ENCODE peak calls at places on chromosomes 12 and 14, in six cellular contexts. One of them, this sample, is unnamed.

GRCh38 chr14:100739306-100739705 is 12.6 kb downstream of the DLK1 start:
- DNase-seq in nephron progenitor cell: no peak
- DNase-seq in small intestine: no peak
- DNase-seq in effector memory CD8-positive, alpha-beta T cell: no peak
- DNase-seq in activated naive CD4-positive, alpha-beta T cell: no peak
- DNase-seq in AG10803: no peak
- DNase-seq in this sample: no peak

GRCh38 chr14:94882401-94882800 is 112.5 kb upstream of the GSC start:
- DNase-seq in nephron progenitor cell: no peak
- DNase-seq in small intestine: no peak
- DNase-seq in effector memory CD8-positive, alpha-beta T cell: no peak
- DNase-seq in activated naive CD4-positive, alpha-beta T cell: no peak
- DNase-seq in AG10803: no peak
- DNase-seq in this sample: no peak

GRCh38 chr14:91140672-91141071 is 26.8 kb downstream of the DGLUCY start:
- DNase-seq in nephron progenitor cell: no peak
- DNase-seq in small intestine: peak
- DNase-seq in effector memory CD8-positive, alpha-beta T cell: no peak
- DNase-seq in activated naive CD4-positive, alpha-beta T cell: no peak
- DNase-seq in AG10803: no peak
- DNase-seq in this sample: peak

GRCh38 chr14:34013714-34014055 is 62.8 kb upstream of the EGLN3 start:
- DNase-seq in nephron progenitor cell: no peak
- DNase-seq in small intestine: no peak
- DNase-seq in effector memory CD8-positive, alpha-beta T cell: no peak
- DNase-seq in activated naive CD4-positive, alpha-beta T cell: no peak
- DNase-seq in AG10803: no peak
- DNase-seq in this sample: no peak

GRCh38 chr12:14723763-14724162 is 27.4 kb upstream of the GUCY2C start:
- DNase-seq in nephron progenitor cell: no peak
- DNase-seq in small intestine: peak
- DNase-seq in effector memory CD8-positive, alpha-beta T cell: peak
- DNase-seq in activated naive CD4-positive, alpha-beta T cell: peak
- DNase-seq in AG10803: peak
- DNase-seq in this sample: peak

GRCh38 chr14:78313499-78313898 is 143.3 kb downstream of the NRXN3 start:
- DNase-seq in nephron progenitor cell: no peak
- DNase-seq in small intestine: no peak
- DNase-seq in effector memory CD8-positive, alpha-beta T cell: no peak
- DNase-seq in activated naive CD4-positive, alpha-beta T cell: no peak
- DNase-seq in AG10803: no peak
- DNase-seq in this sample: no peak

GRCh38 chr12:49698619-49699545 is 8.3 kb downstream of the FMNL3 start:
- DNase-seq in nephron progenitor cell: no peak
- DNase-seq in small intestine: peak
- DNase-seq in effector memory CD8-positive, alpha-beta T cell: peak
- DNase-seq in activated naive CD4-positive, alpha-beta T cell: no peak
- DNase-seq in AG10803: peak
- DNase-seq in this sample: peak

GRCh38 chr12:52222692-52223091 is 10.4 kb upstream of the KRT7 start:
- DNase-seq in nephron progenitor cell: no peak
- DNase-seq in small intestine: no peak
- DNase-seq in effector memory CD8-positive, alpha-beta T cell: no peak
- DNase-seq in activated naive CD4-positive, alpha-beta T cell: no peak
- DNase-seq in AG10803: no peak
- DNase-seq in this sample: no peak

GRCh38 chr14:54676822-54677708 is 110.1 kb downstream of the SAMD4A start:
- DNase-seq in nephron progenitor cell: no peak
- DNase-seq in small intestine: no peak
- DNase-seq in effector memory CD8-positive, alpha-beta T cell: no peak
- DNase-seq in activated naive CD4-positive, alpha-beta T cell: no peak
- DNase-seq in AG10803: peak
- DNase-seq in this sample: peak

GRCh38 chr14:67955241-67955640 is 135.7 kb downstream of the RAD51B start:
- DNase-seq in nephron progenitor cell: no peak
- DNase-seq in small intestine: no peak
- DNase-seq in effector memory CD8-positive, alpha-beta T cell: no peak
- DNase-seq in activated naive CD4-positive, alpha-beta T cell: no peak
- DNase-seq in AG10803: no peak
- DNase-seq in this sample: no peak

GRCh38 chr14:100741956-100742355 is 15.3 kb downstream of the DLK1 start:
- DNase-seq in nephron progenitor cell: no peak
- DNase-seq in small intestine: no peak
- DNase-seq in effector memory CD8-positive, alpha-beta T cell: no peak
- DNase-seq in activated naive CD4-positive, alpha-beta T cell: no peak
- DNase-seq in AG10803: peak
- DNase-seq in this sample: no peak

GRCh38 chr12:51865757-51866270 is 17.3 kb upstream of the FIGNL2 start:
- DNase-seq in nephron progenitor cell: peak
- DNase-seq in small intestine: no peak
- DNase-seq in effector memory CD8-positive, alpha-beta T cell: no peak
- DNase-seq in activated naive CD4-positive, alpha-beta T cell: no peak
- DNase-seq in AG10803: no peak
- DNase-seq in this sample: no peak

GRCh38 chr14:104743461-104744380 is 9.2 kb upstream of the SIVA1 start:
- DNase-seq in nephron progenitor cell: no peak
- DNase-seq in small intestine: no peak
- DNase-seq in effector memory CD8-positive, alpha-beta T cell: no peak
- DNase-seq in activated naive CD4-positive, alpha-beta T cell: no peak
- DNase-seq in AG10803: peak
- DNase-seq in this sample: no peak

GRCh38 chr12:83690465-83690864 is 1003.8 kb downstream of the TMTC2 start:
- DNase-seq in nephron progenitor cell: no peak
- DNase-seq in small intestine: no peak
- DNase-seq in effector memory CD8-positive, alpha-beta T cell: no peak
- DNase-seq in activated naive CD4-positive, alpha-beta T cell: no peak
- DNase-seq in AG10803: no peak
- DNase-seq in this sample: no peak

GRCh38 chr12:14811486-14811885 is 2.5 kb downstream of the SMCO3 start:
- DNase-seq in nephron progenitor cell: no peak
- DNase-seq in small intestine: no peak
- DNase-seq in effector memory CD8-positive, alpha-beta T cell: no peak
- DNase-seq in activated naive CD4-positive, alpha-beta T cell: no peak
- DNase-seq in AG10803: no peak
- DNase-seq in this sample: no peak

GRCh38 chr12:131242741-131243496 is 289.2 kb downstream of the ADGRD1 start:
- DNase-seq in nephron progenitor cell: no peak
- DNase-seq in small intestine: peak
- DNase-seq in effector memory CD8-positive, alpha-beta T cell: no peak
- DNase-seq in activated naive CD4-positive, alpha-beta T cell: no peak
- DNase-seq in AG10803: no peak
- DNase-seq in this sample: no peak

GRCh38 chr12:50283924-50284236 is 560 bp upstream of the LIMA1 start:
- DNase-seq in nephron progenitor cell: no peak
- DNase-seq in small intestine: no peak
- DNase-seq in effector memory CD8-positive, alpha-beta T cell: no peak
- DNase-seq in activated naive CD4-positive, alpha-beta T cell: no peak
- DNase-seq in AG10803: peak
- DNase-seq in this sample: no peak

GRCh38 chr12:100716658-100716948 is 78.0 kb upstream of the ANO4 start:
- DNase-seq in nephron progenitor cell: peak
- DNase-seq in small intestine: no peak
- DNase-seq in effector memory CD8-positive, alpha-beta T cell: no peak
- DNase-seq in activated naive CD4-positive, alpha-beta T cell: no peak
- DNase-seq in AG10803: no peak
- DNase-seq in this sample: peak

GRCh38 chr12:524167-524951 is 64.6 kb downstream of the B4GALNT3 start:
- DNase-seq in nephron progenitor cell: no peak
- DNase-seq in small intestine: no peak
- DNase-seq in effector memory CD8-positive, alpha-beta T cell: no peak
- DNase-seq in activated naive CD4-positive, alpha-beta T cell: no peak
- DNase-seq in AG10803: no peak
- DNase-seq in this sample: no peak

GRCh38 chr12:121578230-121579189 is 2.3 kb downstream of the KDM2B start:
- DNase-seq in nephron progenitor cell: peak
- DNase-seq in small intestine: no peak
- DNase-seq in effector memory CD8-positive, alpha-beta T cell: no peak
- DNase-seq in activated naive CD4-positive, alpha-beta T cell: no peak
- DNase-seq in AG10803: no peak
- DNase-seq in this sample: peak

GRCh38 chr14:68705741-68706283 is 87.1 kb downstream of the ZFP36L1 start:
- DNase-seq in nephron progenitor cell: no peak
- DNase-seq in small intestine: peak
- DNase-seq in effector memory CD8-positive, alpha-beta T cell: no peak
- DNase-seq in activated naive CD4-positive, alpha-beta T cell: no peak
- DNase-seq in AG10803: no peak
- DNase-seq in this sample: no peak

GRCh38 chr14:61280092-61280525 is 1.0 kb downstream of the TMEM30B start:
- DNase-seq in nephron progenitor cell: no peak
- DNase-seq in small intestine: peak
- DNase-seq in effector memory CD8-positive, alpha-beta T cell: no peak
- DNase-seq in activated naive CD4-positive, alpha-beta T cell: no peak
- DNase-seq in AG10803: no peak
- DNase-seq in this sample: no peak

GRCh38 chr12:52942056-52942913 is 6.6 kb upstream of the KRT18 start:
- DNase-seq in nephron progenitor cell: no peak
- DNase-seq in small intestine: peak
- DNase-seq in effector memory CD8-positive, alpha-beta T cell: no peak
- DNase-seq in activated naive CD4-positive, alpha-beta T cell: no peak
- DNase-seq in AG10803: no peak
- DNase-seq in this sample: no peak

GRCh38 chr12:27148791-27149190 is 66.4 kb upstream of the C12orf71 start:
- DNase-seq in nephron progenitor cell: no peak
- DNase-seq in small intestine: no peak
- DNase-seq in effector memory CD8-positive, alpha-beta T cell: no peak
- DNase-seq in activated naive CD4-positive, alpha-beta T cell: no peak
- DNase-seq in AG10803: no peak
- DNase-seq in this sample: no peak

GRCh38 chr12:5592313-5592712 is 160.4 kb downstream of the NTF3 start:
- DNase-seq in nephron progenitor cell: no peak
- DNase-seq in small intestine: no peak
- DNase-seq in effector memory CD8-positive, alpha-beta T cell: no peak
- DNase-seq in activated naive CD4-positive, alpha-beta T cell: no peak
- DNase-seq in AG10803: peak
- DNase-seq in this sample: no peak

GRCh38 chr14:69153848-69154208 is 909 bp upstream of the DCAF5 start:
- DNase-seq in nephron progenitor cell: peak
- DNase-seq in small intestine: no peak
- DNase-seq in effector memory CD8-positive, alpha-beta T cell: no peak
- DNase-seq in activated naive CD4-positive, alpha-beta T cell: no peak
- DNase-seq in AG10803: peak
- DNase-seq in this sample: peak

GRCh38 chr14:105015905-105016304 is 5.0 kb downstream of the CDCA4 start:
- DNase-seq in nephron progenitor cell: no peak
- DNase-seq in small intestine: peak
- DNase-seq in effector memory CD8-positive, alpha-beta T cell: no peak
- DNase-seq in activated naive CD4-positive, alpha-beta T cell: no peak
- DNase-seq in AG10803: no peak
- DNase-seq in this sample: no peak

GRCh38 chr12:11895421-11896064 is 175.2 kb upstream of the BCL2L14 start:
- DNase-seq in nephron progenitor cell: no peak
- DNase-seq in small intestine: no peak
- DNase-seq in effector memory CD8-positive, alpha-beta T cell: no peak
- DNase-seq in activated naive CD4-positive, alpha-beta T cell: no peak
- DNase-seq in AG10803: no peak
- DNase-seq in this sample: no peak

GRCh38 chr12:41965996-41966395 is 178.7 kb downstream of the GXYLT1 start:
- DNase-seq in nephron progenitor cell: no peak
- DNase-seq in small intestine: no peak
- DNase-seq in effector memory CD8-positive, alpha-beta T cell: no peak
- DNase-seq in activated naive CD4-positive, alpha-beta T cell: no peak
- DNase-seq in AG10803: no peak
- DNase-seq in this sample: no peak

GRCh38 chr12:52119398-52120254 is 40.1 kb downstream of the SMIM41 start:
- DNase-seq in nephron progenitor cell: peak
- DNase-seq in small intestine: peak
- DNase-seq in effector memory CD8-positive, alpha-beta T cell: peak
- DNase-seq in activated naive CD4-positive, alpha-beta T cell: no peak
- DNase-seq in AG10803: no peak
- DNase-seq in this sample: peak

GRCh38 chr12:29212682-29213397 is 63.8 kb downstream of the FAR2 start:
- DNase-seq in nephron progenitor cell: no peak
- DNase-seq in small intestine: peak
- DNase-seq in effector memory CD8-positive, alpha-beta T cell: no peak
- DNase-seq in activated naive CD4-positive, alpha-beta T cell: no peak
- DNase-seq in AG10803: no peak
- DNase-seq in this sample: no peak

GRCh38 chr12:89895591-89895990 is 187.0 kb upstream of the ATP2B1 start:
- DNase-seq in nephron progenitor cell: no peak
- DNase-seq in small intestine: no peak
- DNase-seq in effector memory CD8-positive, alpha-beta T cell: no peak
- DNase-seq in activated naive CD4-positive, alpha-beta T cell: no peak
- DNase-seq in AG10803: no peak
- DNase-seq in this sample: no peak

GRCh38 chr12:50074936-50075807 is 10.0 kb upstream of the SMARCD1 start:
- DNase-seq in nephron progenitor cell: peak
- DNase-seq in small intestine: peak
- DNase-seq in effector memory CD8-positive, alpha-beta T cell: peak
- DNase-seq in activated naive CD4-positive, alpha-beta T cell: peak
- DNase-seq in AG10803: peak
- DNase-seq in this sample: peak

GRCh38 chr14:52395728-52396127 is 81.6 kb downstream of the PTGER2 start:
- DNase-seq in nephron progenitor cell: no peak
- DNase-seq in small intestine: no peak
- DNase-seq in effector memory CD8-positive, alpha-beta T cell: no peak
- DNase-seq in activated naive CD4-positive, alpha-beta T cell: no peak
- DNase-seq in AG10803: no peak
- DNase-seq in this sample: no peak

GRCh38 chr14:57879516-57879915 is 13.6 kb upstream of the SLC35F4 start:
- DNase-seq in nephron progenitor cell: no peak
- DNase-seq in small intestine: no peak
- DNase-seq in effector memory CD8-positive, alpha-beta T cell: no peak
- DNase-seq in activated naive CD4-positive, alpha-beta T cell: no peak
- DNase-seq in AG10803: no peak
- DNase-seq in this sample: no peak

GRCh38 chr14:83118029-83118428 is 1584.4 kb upstream of the SEL1L start:
- DNase-seq in nephron progenitor cell: no peak
- DNase-seq in small intestine: no peak
- DNase-seq in effector memory CD8-positive, alpha-beta T cell: no peak
- DNase-seq in activated naive CD4-positive, alpha-beta T cell: no peak
- DNase-seq in AG10803: no peak
- DNase-seq in this sample: no peak

This sample was measured in cardiac fibroblast.